ENCODE peak calls at places on chromosomes 13 and 19, in five cellular contexts. W is GM04503; E is hypothalamus; X is WTC11; O is activated CD4-positive, alpha-beta T cell treated with anti-CD3 and anti-CD28 coated beads for 1 hour. J is an unnamed sample.

GRCh38 chr19:48395170-48395455 is 1.6 kb downstream of the GRIN2D start:
- DNase-seq in W (no peak), E (no peak), X (no peak), O (no peak), J (no peak)

GRCh38 chr13:24692541-24692940 is 12.3 kb downstream of the ATP12A start:
- DNase-seq in W (no peak), E (no peak), X (no peak), O (no peak), J (no peak)

GRCh38 chr13:30466358-30466714 is 600 bp upstream of the HMGB1 start:
- DNase-seq in W (no peak), E (no peak), X (no peak), O (no peak), J (no peak)

GRCh38 chr19:47725759-47726401 is 12.7 kb downstream of the EHD2 start:
- DNase-seq in W (no peak), E (no peak), X (no peak), O (no peak), J (no peak)

GRCh38 chr19:36797786-36798108 is 25.1 kb upstream of the ZNF850 start:
- DNase-seq in W (no peak), E (no peak), X (no peak), O (no peak), J (no peak)

GRCh38 chr13:72437458-72437857 is 290.0 kb downstream of the MZT1 start:
- DNase-seq in W (peak), E (no peak), X (no peak), O (no peak), J (no peak)

GRCh38 chr13:94860981-94861407 is 148.6 kb upstream of the SOX21 start:
- DNase-seq in W (no peak), E (no peak), X (no peak), O (no peak), J (no peak)

GRCh38 chr19:29265436-29265835 is 52.5 kb upstream of the UQCRFS1 start:
- DNase-seq in W (no peak), E (no peak), X (no peak), O (no peak), J (no peak)

GRCh38 chr13:32175307-32175706 is 139.9 kb downstream of the ZAR1L start:
- DNase-seq in W (no peak), E (no peak), X (no peak), O (no peak), J (no peak)

GRCh38 chr19:843180-843835 is 2.5 kb downstream of the PRTN3 start:
- DNase-seq in W (no peak), E (no peak), X (peak), O (no peak), J (peak)

GRCh38 chr13:77047649-77048343 is 20.8 kb upstream of the FBXL3 start:
- DNase-seq in W (no peak), E (no peak), X (no peak), O (no peak), J (no peak)